ENCODE peak calls at places on chromosomes 3 and 15, in four cellular contexts. C, H, X and Q are unnamed samples.
A peak's percentile ranks its signal among the peaks of the same experiment; 100 is the strongest.

GRCh38 chr3:157786618-157787017 is 283.4 kb upstream of the VEPH1 start:
- DNase-seq in C (peak; percentile 35), H (no peak), X (no peak), Q (no peak)

GRCh38 chr3:179973931-179974361 is 62.8 kb downstream of the PEX5L start:
- DNase-seq in C (no peak), H (no peak), X (no peak), Q (no peak)

GRCh38 chr3:151037746-151038145 is 47.7 kb upstream of the MED12L start:
- DNase-seq in C (peak; percentile 67), H (peak; percentile 76), X (no peak), Q (no peak)

GRCh38 chr3:154168998-154169880 is 48.0 kb downstream of the ARHGEF26 start:
- DNase-seq in C (no peak), H (no peak), X (no peak), Q (no peak)

GRCh38 chr3:56884387-56884786 is 82.6 kb upstream of the ARHGEF3 start:
- DNase-seq in C (peak; percentile 84), H (no peak), X (no peak), Q (no peak)

GRCh38 chr3:134430950-134431445 is 54.8 kb downstream of the ANAPC13 start:
- DNase-seq in C (no peak), H (no peak), X (no peak), Q (no peak)

GRCh38 chr3:2268779-2269178 is 170.1 kb downstream of the CNTN4 start:
- DNase-seq in C (no peak), H (no peak), X (no peak), Q (no peak)

GRCh38 chr3:160883373-160883772 is 127.3 kb downstream of the PPM1L start:
- DNase-seq in C (no peak), H (no peak), X (no peak), Q (no peak)

GRCh38 chr3:54424283-54424682 is 301.9 kb downstream of the CACNA2D3 start:
- DNase-seq in C (no peak), H (no peak), X (no peak), Q (peak; percentile 7)

GRCh38 chr3:76527773-76528172 is 512.1 kb upstream of the ROBO2 start:
- DNase-seq in C (no peak), H (no peak), X (no peak), Q (no peak)

GRCh38 chr15:98438907-98439306 is 209.4 kb upstream of the IGF1R start:
- DNase-seq in C (no peak), H (no peak), X (no peak), Q (no peak)

GRCh38 chr15:98292442-98293240 is 332.1 kb downstream of the ARRDC4 start:
- DNase-seq in C (peak; percentile 20), H (peak; percentile 35), X (no peak), Q (peak; percentile 71)

GRCh38 chr3:133413166-133414020 is 13.5 kb downstream of the BFSP2 start:
- DNase-seq in C (no peak), H (peak; percentile 23), X (peak; percentile 15), Q (no peak)

GRCh38 chr15:55277116-55277564 is 12.5 kb downstream of the RAB27A start:
- DNase-seq in C (no peak), H (no peak), X (no peak), Q (no peak)

GRCh38 chr3:190375250-190375649 is 12.7 kb upstream of the CLDN16 start:
- DNase-seq in C (peak; percentile 42), H (no peak), X (no peak), Q (no peak)

GRCh38 chr3:194587438-194587931 is 45.7 kb downstream of the TMEM44 start:
- DNase-seq in C (no peak), H (no peak), X (no peak), Q (no peak)

GRCh38 chr15:63596666-63597032 is 538 bp upstream of the FBXL22 start:
- DNase-seq in C (no peak), H (no peak), X (no peak), Q (no peak)

GRCh38 chr15:63598467-63599400 is 1.5 kb downstream of the FBXL22 start:
- DNase-seq in C (no peak), H (no peak), X (no peak), Q (no peak)

GRCh38 chr15:63595688-63596087 is 1.5 kb upstream of the FBXL22 start:
- DNase-seq in C (no peak), H (no peak), X (no peak), Q (no peak)

GRCh38 chr15:63597821-63598220 is 634 bp downstream of the FBXL22 start:
- DNase-seq in C (no peak), H (no peak), X (no peak), Q (peak; percentile 26)

GRCh38 chr15:63597033-63597790 is at the start of gene FBXL22:
- DNase-seq in C (no peak), H (peak; percentile 60), X (no peak), Q (no peak)
- H3K4me3 ChIP-seq in C (no peak within 1 kb of the TSS), H (no peak within 1 kb of the TSS), X (peak within 1 kb of the TSS; percentile 25), Q (no peak within 1 kb of the TSS)

DNA sequence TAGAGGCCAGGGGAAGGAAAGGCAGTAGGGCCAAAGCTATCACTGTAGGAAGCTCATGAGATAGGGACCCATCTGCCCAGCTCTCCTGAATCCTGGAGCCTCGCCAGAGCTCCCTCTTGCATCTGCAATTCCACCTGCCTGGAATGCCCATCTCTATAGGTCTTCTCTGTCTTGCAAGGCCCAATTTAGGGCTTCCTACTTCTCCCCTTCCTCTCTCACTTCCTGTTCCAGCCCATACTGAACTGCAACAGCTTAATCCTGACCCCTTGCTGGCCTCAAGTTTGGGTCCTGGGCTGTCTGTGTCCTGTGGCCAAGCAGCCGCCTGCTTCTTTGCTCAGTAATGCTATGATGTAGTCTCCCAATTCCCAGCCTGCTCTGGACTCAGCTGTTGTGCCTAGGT is 3.6 kb upstream of the PTPN23 start:
- DNase-seq in C (no peak), H (no peak), X (no peak), Q (no peak)
- H3K4me3 ChIP-seq in C (no peak overlapping the region), H (no peak overlapping the region), X (no peak overlapping the region), Q (no peak overlapping the region)

GRCh38 chr15:64024172-64025050 is 21.9 kb downstream of the DAPK2 start:
- DNase-seq in C (no peak), H (no peak), X (no peak), Q (no peak)

GRCh38 chr15:64029633-64030032 is 16.7 kb downstream of the DAPK2 start:
- DNase-seq in C (no peak), H (no peak), X (no peak), Q (no peak)

GRCh38 chr15:64030123-64030522 is 16.2 kb downstream of the DAPK2 start:
- DNase-seq in C (no peak), H (no peak), X (no peak), Q (no peak)

GRCh38 chr15:64032327-64032726 is 14.0 kb downstream of the DAPK2 start:
- DNase-seq in C (no peak), H (no peak), X (no peak), Q (no peak)

GRCh38 chr15:64029111-64029510 is 17.2 kb downstream of the DAPK2 start:
- DNase-seq in C (no peak), H (no peak), X (no peak), Q (no peak)
- H3K4me3 ChIP-seq in C (no peak overlapping the region), H (no peak overlapping the region), X (no peak overlapping the region), Q (no peak overlapping the region)

DNA sequence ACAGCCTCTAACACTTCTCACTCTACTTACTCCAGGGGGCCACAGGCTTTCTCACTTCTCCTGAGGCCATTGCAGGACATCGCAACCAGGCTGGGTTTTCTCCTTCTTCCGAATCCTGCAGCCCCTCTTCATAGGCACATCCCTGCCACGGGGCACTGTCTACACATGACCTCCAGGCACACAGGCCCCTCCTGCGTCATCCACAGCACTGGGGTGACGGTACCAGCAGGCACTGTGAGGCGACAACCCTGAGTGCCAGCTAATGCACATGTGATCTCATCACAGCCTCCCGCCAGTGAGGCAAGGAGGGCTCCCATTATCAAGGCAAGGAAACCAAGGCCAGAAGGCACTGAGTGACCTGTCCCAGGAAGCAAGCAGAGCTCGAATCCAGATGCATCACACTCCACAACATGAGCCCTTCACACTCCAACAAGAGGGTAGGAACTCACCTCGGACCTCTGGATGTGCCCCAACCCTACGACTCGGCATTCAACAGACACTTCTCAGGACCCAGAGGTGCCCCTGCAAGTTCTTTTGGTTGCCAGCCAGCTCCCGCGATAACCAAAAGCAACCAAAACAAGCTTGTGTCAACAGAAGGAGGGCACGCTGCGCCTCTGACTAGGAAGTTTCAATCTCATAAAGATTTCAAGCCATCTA is 16.7 kb downstream of the FAM174B start:
- DNase-seq in C (no peak), H (no peak), X (no peak), Q (no peak)
- H3K4me3 ChIP-seq in C (no peak overlapping the region), H (no peak overlapping the region), X (no peak overlapping the region), Q (no peak overlapping the region)

DNA sequence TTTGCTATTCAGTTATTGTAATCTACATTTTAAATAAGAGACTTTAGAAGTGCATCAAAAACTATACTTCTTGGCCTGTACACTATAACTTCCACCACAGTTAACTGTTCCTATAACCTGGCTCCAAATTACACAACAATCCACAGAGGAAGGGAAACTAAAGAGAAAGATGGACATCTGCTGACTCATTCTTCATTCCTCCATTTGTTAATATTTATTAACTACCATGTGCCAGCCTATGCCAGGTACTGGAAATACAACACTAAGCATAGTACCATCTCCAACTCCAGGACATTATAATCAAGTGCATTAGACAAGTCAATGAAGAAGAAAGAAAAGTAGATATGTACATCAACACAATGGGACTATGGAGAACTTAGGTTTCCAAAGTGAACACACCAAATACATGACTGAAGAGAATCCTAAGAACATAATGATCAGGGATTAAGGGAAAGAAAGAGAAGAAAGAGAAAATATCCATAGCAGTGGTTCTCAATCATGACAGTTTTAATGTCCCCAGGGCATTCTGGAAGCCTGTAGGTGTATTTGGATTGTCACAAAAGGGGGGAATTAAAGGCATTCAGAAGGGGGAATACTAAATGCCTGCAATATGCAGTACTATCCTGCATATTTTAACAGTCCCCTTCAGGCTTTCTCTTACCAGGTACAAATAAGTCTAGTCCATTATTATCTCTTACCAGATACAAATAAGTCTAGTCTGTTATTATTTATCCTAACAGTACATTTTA is 8.9 kb downstream of the ICE2 start:
- DNase-seq in C (peak; percentile 31), H (no peak), X (no peak), Q (no peak)
- H3K4me3 ChIP-seq in C (no peak overlapping the region), H (no peak overlapping the region), X (no peak overlapping the region), Q (no peak overlapping the region)